ENCODE peak calls at places on chromosomes 6 and 20, in seven cellular contexts. A, G, Z, W, O, M and F are unnamed samples.

GRCh38 chr6:124480021-124480430 is 482.2 kb upstream of the RNF217 start:
- DNase-seq in O (peak; percentile 47), G (no peak), M (no peak), A (no peak), Z (no peak), W (no peak), F (no peak)

GRCh38 chr6:137112067-137112355 is 61.4 kb downstream of the IL22RA2 start:
- DNase-seq in A (no peak), G (no peak), Z (no peak), O (peak; percentile 8), M (no peak), W (no peak), F (no peak)

GRCh38 chr6:135880066-135880972 is 28.8 kb downstream of the PDE7B start:
- DNase-seq in W (no peak), A (peak; percentile 29), G (no peak), Z (no peak), M (no peak), O (peak; percentile 64), F (peak; percentile 31)

GRCh38 chr6:17600527-17601388 is 656 bp downstream of the FAM8A1 start:
- DNase-seq in A (no peak), O (no peak), M (peak; percentile 69), Z (peak; percentile 21), G (peak; percentile 18), W (peak; percentile 58), F (no peak)

GRCh38 chr6:35139924-35140524 is 1.1 kb downstream of the TCP11 start:
- DNase-seq in G (peak; percentile 55), M (peak; percentile 62), Z (no peak), O (peak; percentile 53), A (peak; percentile 53), W (no peak), F (peak; percentile 57)

GRCh38 chr6:13360671-13361540 is 32.6 kb upstream of the TBC1D7 start:
- DNase-seq in Z (no peak), A (no peak), G (no peak), O (no peak), W (peak; percentile 67), M (no peak), F (no peak)

GRCh38 chr6:34338811-34339210 is 53.7 kb downstream of the NUDT3 start:
- DNase-seq in G (no peak), M (peak; percentile 39), W (no peak), A (no peak), O (no peak), Z (no peak), F (no peak)

GRCh38 chr6:61809004-61809595 is 476.9 kb downstream of the KHDRBS2 start:
- DNase-seq in G (no peak), O (peak; percentile 50), A (peak; percentile 37), Z (no peak), W (no peak), M (peak; percentile 36), F (no peak)

GRCh38 chr20:63980806-63981728 is at the start of gene PRPF6:
- DNase-seq in O (peak; percentile 87), M (peak; percentile 98), Z (peak; percentile 95), A (peak; percentile 90), W (peak; percentile 94), G (peak; percentile 93), F (peak; percentile 80)

GRCh38 chr6:38933426-38933825 is 115.2 kb upstream of the GLP1R start:
- DNase-seq in O (no peak), G (no peak), W (no peak), Z (no peak), M (peak; percentile 44), A (no peak), F (no peak)